ENCODE peak calls at places on chromosomes 12 and 14, in eight cellular contexts. F is SK-N-SH, P is kidney, M is tibial artery, R is ovary, Y is left ventricle myocardium inferior, Z is AG09309, H is AG04450. N is an unnamed sample.
A peak's percentile ranks its signal among the peaks of the same experiment; 100 is the strongest.

GRCh38 chr12:52086366-52086765 is 6.9 kb downstream of the SMIM41 start:
- DNase-seq in F (peak; percentile 7), Y (no peak), R (no peak), H (no peak), P (peak; percentile 57), Z (no peak), M (no peak), N (no peak)

GRCh38 chr14:68178282-68178681 is 358.7 kb downstream of the RAD51B start:
- DNase-seq in R (no peak), P (no peak), Z (no peak), H (no peak), F (no peak), Y (no peak), M (no peak), N (no peak)

GRCh38 chr14:50854521-50854920 is 17.3 kb upstream of the ABHD12B start:
- DNase-seq in F (no peak), Y (no peak), Z (no peak), H (no peak), P (no peak), R (no peak), M (no peak), N (no peak)

GRCh38 chr12:96994900-96995299 is 87.8 kb downstream of the NEDD1 start:
- DNase-seq in F (no peak), Z (no peak), P (no peak), Y (no peak), M (no peak), R (no peak), H (no peak), N (no peak)

GRCh38 chr14:56195727-56196126 is 77.5 kb downstream of the PELI2 start:
- DNase-seq in H (no peak), F (no peak), M (no peak), Z (no peak), Y (no peak), R (no peak), P (peak; percentile 66), N (no peak)

GRCh38 chr12:109389146-109389545 is 41.4 kb downstream of the MYO1H start:
- DNase-seq in M (no peak), P (no peak), Z (no peak), R (no peak), H (no peak), F (peak; percentile 7), Y (no peak), N (no peak)

GRCh38 chr12:96814200-96814599 is 92.9 kb upstream of the NEDD1 start:
- DNase-seq in Z (no peak), H (no peak), F (no peak), P (no peak), M (no peak), R (no peak), Y (no peak), N (no peak)

GRCh38 chr12:2691001-2691339 is 103.8 kb upstream of the FKBP4 start:
- DNase-seq in P (peak; percentile 74), R (no peak), H (no peak), Z (no peak), M (no peak), Y (no peak), F (no peak), N (peak; percentile 18)

GRCh38 chr12:117878598-117878997 is 90.2 kb downstream of the KSR2 start:
- DNase-seq in P (no peak), M (no peak), R (no peak), H (no peak), Z (no peak), Y (no peak), F (no peak), N (no peak)

GRCh38 chr12:59086124-59086523 is 165.8 kb upstream of the LRIG3 start:
- DNase-seq in M (no peak), R (no peak), Y (no peak), H (no peak), F (no peak), Z (no peak), P (no peak), N (no peak)

GRCh38 chr12:13941258-13942249 is 39.8 kb downstream of the GRIN2B start:
- DNase-seq in P (no peak), F (peak; percentile 12), R (no peak), Y (no peak), H (no peak), Z (no peak), M (peak; percentile 26), N (peak; percentile 42)

DNA sequence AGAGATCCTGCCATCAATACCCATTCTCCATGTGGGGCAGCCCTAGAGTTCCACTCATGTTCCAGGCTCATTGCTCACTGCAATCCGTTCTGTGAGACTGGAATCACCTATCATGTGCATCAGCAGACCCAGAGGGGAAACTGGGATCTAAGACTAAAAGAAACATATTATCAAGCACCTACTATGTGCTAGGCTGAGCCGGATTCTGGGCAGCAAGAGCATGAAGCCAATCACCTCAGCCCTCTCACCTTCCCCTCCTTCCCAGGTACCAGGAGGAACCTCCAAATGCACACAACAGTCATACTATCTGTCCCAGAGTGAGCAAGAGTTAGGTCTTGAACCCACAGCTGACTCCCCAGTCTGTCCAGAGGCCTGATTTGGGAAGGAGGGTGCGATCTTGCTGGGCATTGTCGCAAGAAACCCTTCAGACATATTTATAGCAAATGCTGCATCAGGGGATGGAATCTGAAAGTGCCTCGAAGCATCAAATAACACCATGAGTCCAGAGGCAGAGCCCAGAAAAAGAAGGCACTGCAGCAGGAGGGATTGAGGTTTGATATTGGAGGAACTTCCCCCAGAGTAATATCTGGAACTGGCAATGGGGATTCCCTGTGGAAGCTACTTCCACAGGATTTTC is 6.7 kb upstream of the CACNB3 start:
- DNase-seq in R (no peak), Y (no peak), M (no peak), H (no peak), P (no peak), F (no peak), Z (no peak), N (no peak)
- H3K4me3 ChIP-seq in R (no peak overlapping the region), Y (no peak overlapping the region), M (no peak overlapping the region), H (no peak overlapping the region), P (no peak overlapping the region), F (no peak overlapping the region), Z (no peak overlapping the region), N (no peak overlapping the region)

DNA sequence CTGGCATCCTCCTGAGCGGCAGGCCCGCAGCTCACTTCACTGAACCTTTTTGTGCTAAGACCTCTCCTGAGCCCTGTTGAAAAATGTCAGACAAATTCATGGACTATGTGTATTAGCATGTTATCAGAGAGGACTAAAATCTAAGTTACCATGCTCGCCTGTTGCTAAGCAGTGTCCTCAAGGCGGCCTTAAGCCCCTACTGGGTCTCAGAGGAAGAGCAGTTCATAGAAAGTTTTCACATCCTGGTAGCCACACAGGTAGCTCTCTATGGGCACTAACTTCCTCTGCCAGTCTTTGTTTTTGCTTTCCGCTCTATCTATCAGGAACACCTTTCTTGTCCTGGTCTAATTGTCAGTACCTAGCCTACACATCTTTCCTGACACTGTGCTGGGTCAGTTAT is 306.6 kb upstream of the MIS18BP1 start:
- DNase-seq in Z (no peak), F (no peak), P (no peak), Y (no peak), H (no peak), R (no peak), M (no peak), N (no peak)
- TF ChIP-seq CTCF in Z (no peak), F (no peak), P (no peak), Y (no peak), H (no peak), R (no peak), M (no peak), N (no peak)

GRCh38 chr14:53711205-53711604 is 245.4 kb downstream of the BMP4 start:
- DNase-seq in P (no peak), F (no peak), Y (no peak), H (no peak), M (no peak), Z (no peak), R (no peak), N (no peak)

GRCh38 chr14:53715390-53715730 is 241.3 kb downstream of the BMP4 start:
- DNase-seq in Y (no peak), P (no peak), H (no peak), Z (peak; percentile 14), M (peak; percentile 21), F (no peak), R (no peak), N (peak; percentile 67)

GRCh38 chr14:53710615-53711014 is 246.0 kb downstream of the BMP4 start:
- DNase-seq in H (no peak), R (no peak), P (no peak), Y (no peak), F (no peak), Z (no peak), M (no peak), N (no peak)

GRCh38 chr14:53716521-53716920 is 240.1 kb downstream of the BMP4 start:
- DNase-seq in M (no peak), H (no peak), Y (no peak), P (no peak), F (no peak), R (no peak), Z (no peak), N (no peak)

GRCh38 chr14:53714495-53715389 is 241.9 kb downstream of the BMP4 start:
- DNase-seq in H (no peak), F (no peak), P (no peak), M (no peak), R (no peak), Z (no peak), Y (no peak), N (peak; percentile 31)
- H3K4me3 ChIP-seq in H (no peak overlapping the region), F (no peak overlapping the region), P (peak overlapping the region; percentile 21), M (peak overlapping the region; percentile 1), R (no peak overlapping the region), Z (no peak overlapping the region), Y (peak overlapping the region; percentile 44), N (peak overlapping the region; percentile 29)

DNA sequence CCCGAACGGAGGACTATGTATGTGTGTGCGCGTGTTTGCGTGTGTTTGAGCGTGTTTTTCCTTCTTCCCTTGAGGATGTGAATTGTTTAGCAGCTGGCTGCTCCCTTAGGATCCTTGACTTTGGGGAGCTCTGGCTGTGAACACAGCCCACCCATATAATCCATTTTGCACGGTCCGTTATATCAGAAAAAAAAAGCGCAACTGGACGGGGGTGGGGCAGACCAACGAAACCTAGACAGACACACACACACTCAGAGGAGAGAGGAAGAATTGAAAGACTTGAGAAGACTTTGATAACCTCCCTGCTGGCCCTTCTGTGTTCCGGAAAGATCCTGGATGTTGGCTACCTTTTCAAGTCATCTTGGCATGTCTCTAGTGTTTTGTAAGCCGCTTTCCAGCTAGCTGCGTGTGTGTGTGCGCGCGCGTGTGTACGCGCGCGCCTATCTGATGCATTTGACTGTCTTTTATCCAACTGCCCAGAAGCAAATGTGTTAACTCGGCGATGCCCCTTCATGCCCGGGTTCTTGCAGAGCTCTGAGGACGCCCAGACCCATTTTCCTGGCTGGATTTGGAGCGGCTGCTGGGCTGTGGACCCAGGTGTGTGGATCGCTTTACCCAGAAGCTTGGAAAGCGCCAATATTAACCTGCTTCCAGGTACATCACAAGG is 576 bp downstream of the LRFN5 start:
- DNase-seq in Y (no peak), F (no peak), M (no peak), Z (no peak), P (peak; percentile 43), R (no peak), H (no peak), N (no peak)
- TF ChIP-seq CTCF in Y (no peak), F (no peak), M (no peak), Z (no peak), P (no peak), R (no peak), H (no peak), N (no peak)

GRCh38 chr14:97315790-97316189 is 518.6 kb downstream of the VRK1 start:
- DNase-seq in F (no peak), Z (no peak), R (no peak), M (no peak), Y (no peak), H (no peak), P (no peak), N (no peak)

GRCh38 chr14:97318380-97318779 is 521.2 kb downstream of the VRK1 start:
- DNase-seq in P (no peak), Z (no peak), Y (no peak), M (no peak), R (no peak), F (no peak), H (no peak), N (no peak)

GRCh38 chr14:97319691-97320090 is 522.5 kb downstream of the VRK1 start:
- DNase-seq in H (no peak), Z (no peak), Y (no peak), R (no peak), P (no peak), F (no peak), M (no peak), N (no peak)
- H3K4me3 ChIP-seq in H (no peak overlapping the region), Z (no peak overlapping the region), Y (no peak overlapping the region), R (no peak overlapping the region), P (no peak overlapping the region), F (no peak overlapping the region), M (no peak overlapping the region), N (no peak overlapping the region)

N was measured in fibroblast of pulmonary artery.